ENCODE peak calls at places on chromosomes 12 and 14, in seven cellular contexts. One of them, this sample, is unnamed.

GRCh38 chr12:26009593-26009992 is 51.1 kb downstream of the RASSF8 start:
- DNase-seq in nephron progenitor cell: no peak
- DNase-seq in B cell: no peak
- DNase-seq in upper lobe of left lung: no peak
- DNase-seq in GM12864: no peak
- DNase-seq in psoas muscle: no peak
- DNase-seq in hepatocyte: no peak
- DNase-seq in this sample: no peak

GRCh38 chr12:98868538-98868937 is 223.4 kb downstream of the APAF1 start:
- DNase-seq in B cell: no peak
- DNase-seq in nephron progenitor cell: no peak
- DNase-seq in hepatocyte: no peak
- DNase-seq in upper lobe of left lung: no peak
- DNase-seq in psoas muscle: no peak
- DNase-seq in GM12864: no peak
- DNase-seq in this sample: no peak

GRCh38 chr12:3083949-3084348 is 6.8 kb downstream of the TSPAN9 start:
- DNase-seq in hepatocyte: no peak
- DNase-seq in nephron progenitor cell: no peak
- DNase-seq in GM12864: no peak
- DNase-seq in B cell: no peak
- DNase-seq in psoas muscle: no peak
- DNase-seq in upper lobe of left lung: no peak
- DNase-seq in this sample: peak

GRCh38 chr12:51269174-51270066 is 795 bp downstream of the SMAGP start:
- DNase-seq in upper lobe of left lung: peak
- DNase-seq in hepatocyte: peak
- DNase-seq in nephron progenitor cell: peak
- DNase-seq in B cell: peak
- DNase-seq in psoas muscle: peak
- DNase-seq in GM12864: no peak
- DNase-seq in this sample: peak

GRCh38 chr12:104522985-104523719 is 66.4 kb downstream of the CHST11 start:
- DNase-seq in B cell: peak
- DNase-seq in hepatocyte: no peak
- DNase-seq in upper lobe of left lung: no peak
- DNase-seq in nephron progenitor cell: no peak
- DNase-seq in psoas muscle: no peak
- DNase-seq in GM12864: no peak
- DNase-seq in this sample: no peak

GRCh38 chr14:90523544-90523943 is 126.7 kb downstream of the CALM1 start:
- DNase-seq in nephron progenitor cell: no peak
- DNase-seq in hepatocyte: no peak
- DNase-seq in psoas muscle: no peak
- DNase-seq in B cell: no peak
- DNase-seq in GM12864: no peak
- DNase-seq in upper lobe of left lung: no peak
- DNase-seq in this sample: no peak

GRCh38 chr14:32077081-32078029 is at the start of gene ARHGAP5:
- DNase-seq in nephron progenitor cell: peak
- DNase-seq in psoas muscle: no peak
- DNase-seq in upper lobe of left lung: peak
- DNase-seq in hepatocyte: peak
- DNase-seq in B cell: peak
- DNase-seq in GM12864: no peak
- DNase-seq in this sample: no peak

GRCh38 chr14:60183724-60184596 is 18.8 kb upstream of the DHRS7 start:
- DNase-seq in nephron progenitor cell: peak
- DNase-seq in upper lobe of left lung: no peak
- DNase-seq in B cell: peak
- DNase-seq in hepatocyte: peak
- DNase-seq in GM12864: no peak
- DNase-seq in psoas muscle: no peak
- DNase-seq in this sample: no peak

GRCh38 chr14:90483551-90483950 is 86.7 kb downstream of the CALM1 start:
- DNase-seq in B cell: no peak
- DNase-seq in upper lobe of left lung: no peak
- DNase-seq in psoas muscle: no peak
- DNase-seq in nephron progenitor cell: no peak
- DNase-seq in GM12864: no peak
- DNase-seq in hepatocyte: no peak
- DNase-seq in this sample: no peak

GRCh38 chr14:74882103-74882920 is 596 bp downstream of the DLST start:
- DNase-seq in hepatocyte: peak
- DNase-seq in GM12864: no peak
- DNase-seq in upper lobe of left lung: peak
- DNase-seq in psoas muscle: peak
- DNase-seq in nephron progenitor cell: peak
- DNase-seq in B cell: peak
- DNase-seq in this sample: peak

GRCh38 chr14:103186894-103187586 is 63.8 kb downstream of the TNFAIP2 start:
- DNase-seq in psoas muscle: no peak
- DNase-seq in hepatocyte: peak
- DNase-seq in nephron progenitor cell: no peak
- DNase-seq in GM12864: no peak
- DNase-seq in B cell: no peak
- DNase-seq in upper lobe of left lung: no peak
- DNase-seq in this sample: no peak

GRCh38 chr14:31071151-31071550 is 45.0 kb upstream of the STRN3 start:
- DNase-seq in upper lobe of left lung: no peak
- DNase-seq in nephron progenitor cell: no peak
- DNase-seq in hepatocyte: no peak
- DNase-seq in psoas muscle: no peak
- DNase-seq in B cell: no peak
- DNase-seq in GM12864: no peak
- DNase-seq in this sample: no peak

GRCh38 chr12:90951418-90952110 is 3.4 kb downstream of the CCER1 start:
- DNase-seq in B cell: no peak
- DNase-seq in GM12864: no peak
- DNase-seq in psoas muscle: no peak
- DNase-seq in nephron progenitor cell: no peak
- DNase-seq in upper lobe of left lung: no peak
- DNase-seq in hepatocyte: no peak
- DNase-seq in this sample: no peak

GRCh38 chr12:127516467-127516866 is 750.5 kb upstream of the TMEM132C start:
- DNase-seq in hepatocyte: no peak
- DNase-seq in psoas muscle: no peak
- DNase-seq in GM12864: no peak
- DNase-seq in B cell: no peak
- DNase-seq in upper lobe of left lung: no peak
- DNase-seq in nephron progenitor cell: no peak
- DNase-seq in this sample: no peak

GRCh38 chr14:84527706-84528105 is 1002.2 kb upstream of the FLRT2 start:
- DNase-seq in nephron progenitor cell: no peak
- DNase-seq in B cell: no peak
- DNase-seq in hepatocyte: no peak
- DNase-seq in upper lobe of left lung: no peak
- DNase-seq in psoas muscle: no peak
- DNase-seq in GM12864: no peak
- DNase-seq in this sample: no peak

GRCh38 chr12:11321980-11322379 is 11.7 kb upstream of the PRB4 start:
- DNase-seq in upper lobe of left lung: no peak
- DNase-seq in psoas muscle: no peak
- DNase-seq in B cell: no peak
- DNase-seq in hepatocyte: no peak
- DNase-seq in nephron progenitor cell: no peak
- DNase-seq in GM12864: no peak
- DNase-seq in this sample: no peak

GRCh38 chr14:52923902-52924575 is 26.8 kb downstream of the FERMT2 start:
- DNase-seq in psoas muscle: no peak
- DNase-seq in GM12864: no peak
- DNase-seq in upper lobe of left lung: no peak
- DNase-seq in hepatocyte: no peak
- DNase-seq in B cell: no peak
- DNase-seq in nephron progenitor cell: no peak
- DNase-seq in this sample: no peak

GRCh38 chr14:103243764-103244737 is 90.0 kb upstream of the EIF5 start:
- DNase-seq in upper lobe of left lung: no peak
- DNase-seq in hepatocyte: peak
- DNase-seq in B cell: no peak
- DNase-seq in nephron progenitor cell: no peak
- DNase-seq in psoas muscle: no peak
- DNase-seq in GM12864: no peak
- DNase-seq in this sample: no peak

GRCh38 chr12:68221497-68221896 is 4.1 kb downstream of the IL26 start:
- DNase-seq in nephron progenitor cell: no peak
- DNase-seq in psoas muscle: no peak
- DNase-seq in hepatocyte: no peak
- DNase-seq in GM12864: no peak
- DNase-seq in upper lobe of left lung: no peak
- DNase-seq in B cell: no peak
- DNase-seq in this sample: no peak

DNA sequence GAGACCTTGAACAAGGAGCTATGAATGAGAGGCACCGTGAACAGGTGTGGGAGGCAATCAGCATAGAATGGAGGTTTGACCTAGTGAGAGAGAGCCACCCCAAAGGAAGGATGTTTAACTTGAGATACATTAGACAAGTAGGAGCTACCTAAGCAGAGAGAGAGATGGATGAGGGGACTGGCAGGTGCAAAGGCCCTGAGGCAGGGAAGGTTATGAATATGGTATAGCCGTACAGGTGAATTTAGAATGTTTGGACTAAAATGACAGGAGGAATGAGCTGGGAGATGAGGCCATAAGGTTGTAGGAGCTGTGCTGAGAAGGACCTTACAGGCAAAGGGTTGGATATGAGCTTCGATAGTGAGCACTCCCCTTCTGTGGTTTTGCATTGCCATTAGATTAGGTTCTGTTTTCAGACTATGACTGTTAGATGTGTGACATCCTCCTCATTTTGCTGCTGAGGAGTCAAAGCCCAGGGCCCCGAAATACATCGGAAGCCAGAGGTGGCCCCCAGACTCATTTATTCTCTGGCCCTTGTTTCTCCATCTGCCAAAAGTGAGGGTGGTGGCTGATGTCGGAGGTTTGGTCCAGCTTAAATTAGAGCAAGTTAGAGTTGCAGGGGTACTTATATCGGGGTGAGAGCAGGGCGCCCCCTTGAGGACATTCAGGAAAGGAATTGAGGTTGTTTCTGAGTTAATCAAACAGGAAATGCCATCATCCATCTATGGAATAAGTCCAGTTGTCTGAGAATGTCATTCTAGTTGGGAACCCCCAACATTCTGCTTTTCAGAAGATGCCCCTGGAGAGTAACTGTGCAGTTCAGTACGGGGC is 29.4 kb downstream of the SLC24A4 start:
- DNase-seq in psoas muscle: no peak
- DNase-seq in B cell: peak
- DNase-seq in nephron progenitor cell: no peak
- DNase-seq in upper lobe of left lung: peak
- DNase-seq in GM12864: peak
- DNase-seq in hepatocyte: no peak
- DNase-seq in this sample: no peak
- TF ChIP-seq CTCF in psoas muscle: no peak
- TF ChIP-seq CTCF in B cell: no peak
- TF ChIP-seq CTCF in nephron progenitor cell: peak
- TF ChIP-seq CTCF in upper lobe of left lung: peak
- TF ChIP-seq CTCF in GM12864: peak
- TF ChIP-seq CTCF in hepatocyte: peak
- TF ChIP-seq CTCF in this sample: peak

DNA sequence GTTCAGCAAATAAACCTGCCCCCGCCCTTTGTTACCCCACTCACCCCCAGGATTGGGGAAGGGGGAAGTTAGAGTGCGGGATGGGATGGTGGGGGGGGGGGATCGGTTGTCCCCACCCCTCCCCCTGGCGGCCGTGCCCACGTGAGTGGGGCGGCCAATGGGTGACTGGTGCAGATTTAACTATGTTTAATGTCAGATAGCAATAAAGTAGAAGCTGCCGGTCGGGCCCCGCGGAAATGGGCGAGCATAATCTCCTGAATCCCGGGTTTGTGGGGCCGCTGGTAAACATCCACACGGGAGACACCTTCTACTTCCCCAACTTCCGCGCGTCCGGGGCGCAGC is at the start of gene HOXC12:
- DNase-seq in GM12864: no peak
- DNase-seq in B cell: no peak
- DNase-seq in psoas muscle: no peak
- DNase-seq in hepatocyte: no peak
- DNase-seq in nephron progenitor cell: no peak
- DNase-seq in upper lobe of left lung: no peak
- DNase-seq in this sample: no peak
- TF ChIP-seq CTCF in GM12864: no peak
- TF ChIP-seq CTCF in B cell: no peak
- TF ChIP-seq CTCF in psoas muscle: no peak
- TF ChIP-seq CTCF in hepatocyte: no peak
- TF ChIP-seq CTCF in nephron progenitor cell: no peak
- TF ChIP-seq CTCF in upper lobe of left lung: no peak
- TF ChIP-seq CTCF in this sample: no peak

GRCh38 chr14:22106700-22107697 is 433.4 kb upstream of the OR4E1 start:
- DNase-seq in GM12864: no peak
- DNase-seq in upper lobe of left lung: no peak
- DNase-seq in psoas muscle: no peak
- DNase-seq in B cell: no peak
- DNase-seq in hepatocyte: no peak
- DNase-seq in nephron progenitor cell: no peak
- DNase-seq in this sample: no peak
- TF ChIP-seq CTCF in GM12864: peak
- TF ChIP-seq CTCF in upper lobe of left lung: no peak
- TF ChIP-seq CTCF in psoas muscle: no peak
- TF ChIP-seq CTCF in B cell: no peak
- TF ChIP-seq CTCF in hepatocyte: no peak
- TF ChIP-seq CTCF in nephron progenitor cell: no peak
- TF ChIP-seq CTCF in this sample: no peak

GRCh38 chr14:35492569-35493014 is 41.4 kb upstream of the INSM2 start:
- DNase-seq in nephron progenitor cell: no peak
- DNase-seq in upper lobe of left lung: no peak
- DNase-seq in hepatocyte: no peak
- DNase-seq in psoas muscle: no peak
- DNase-seq in GM12864: no peak
- DNase-seq in B cell: no peak
- DNase-seq in this sample: no peak
- TF ChIP-seq CTCF in nephron progenitor cell: no peak
- TF ChIP-seq CTCF in upper lobe of left lung: no peak
- TF ChIP-seq CTCF in hepatocyte: no peak
- TF ChIP-seq CTCF in psoas muscle: no peak
- TF ChIP-seq CTCF in GM12864: no peak
- TF ChIP-seq CTCF in B cell: no peak
- TF ChIP-seq CTCF in this sample: no peak

DNA sequence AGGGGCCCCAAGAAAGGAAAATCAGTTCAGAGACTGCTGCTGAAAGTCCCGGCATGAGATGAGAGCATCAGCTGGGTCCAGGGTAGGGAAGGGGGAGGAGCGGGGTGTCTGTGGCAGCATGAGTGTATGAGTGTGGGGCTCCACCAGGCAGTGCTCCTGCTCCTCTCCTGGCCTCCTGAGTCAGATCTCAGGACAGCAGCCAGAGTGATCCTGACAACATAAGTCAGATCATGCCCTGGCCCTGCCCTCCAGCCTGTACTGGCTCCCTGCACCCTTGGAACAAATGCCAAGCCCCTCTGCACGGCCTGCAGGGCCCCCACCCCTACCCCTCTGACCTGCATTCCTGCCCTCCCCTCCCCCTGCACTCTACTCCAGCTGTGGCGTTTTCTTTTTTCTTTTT is 24.2 kb upstream of the LRP1-AS start:
- DNase-seq in hepatocyte: peak
- DNase-seq in GM12864: no peak
- DNase-seq in psoas muscle: no peak
- DNase-seq in upper lobe of left lung: no peak
- DNase-seq in nephron progenitor cell: no peak
- DNase-seq in B cell: no peak
- DNase-seq in this sample: no peak
- TF ChIP-seq CTCF in hepatocyte: no peak
- TF ChIP-seq CTCF in GM12864: no peak
- TF ChIP-seq CTCF in psoas muscle: no peak
- TF ChIP-seq CTCF in upper lobe of left lung: no peak
- TF ChIP-seq CTCF in nephron progenitor cell: no peak
- TF ChIP-seq CTCF in B cell: no peak
- TF ChIP-seq CTCF in this sample: no peak

GRCh38 chr14:87640553-87640952 is 352.4 kb downstream of the GALC start:
- DNase-seq in nephron progenitor cell: no peak
- DNase-seq in upper lobe of left lung: no peak
- DNase-seq in GM12864: no peak
- DNase-seq in B cell: no peak
- DNase-seq in hepatocyte: peak
- DNase-seq in psoas muscle: no peak
- DNase-seq in this sample: no peak
- TF ChIP-seq CTCF in nephron progenitor cell: no peak
- TF ChIP-seq CTCF in upper lobe of left lung: no peak
- TF ChIP-seq CTCF in GM12864: no peak
- TF ChIP-seq CTCF in B cell: no peak
- TF ChIP-seq CTCF in hepatocyte: no peak
- TF ChIP-seq CTCF in psoas muscle: no peak
- TF ChIP-seq CTCF in this sample: no peak